ENCODE peak calls at places on chromosomes 4 and X, in five cellular contexts. C is GM12878, H is WTC11, T is A549, V is K562. F is an unnamed sample.

GRCh38 chr4:87068591-87069021 is 133.8 kb downstream of the AFF1 start:
- DNase-seq in H (no peak), C (no peak), T (no peak), V (no peak), F (no peak)

GRCh38 chr4:680931-681645 is 6.7 kb downstream of the MYL5 start:
- DNase-seq in C (no peak), T (no peak), H (peak), V (peak), F (no peak)

GRCh38 chr4:81426770-81427604 is 44.7 kb downstream of the RASGEF1B start:
- DNase-seq in C (no peak), T (no peak), H (no peak), V (no peak), F (no peak)

GRCh38 chr4:74671074-74671698 is 123.1 kb downstream of the BTC start:
- DNase-seq in H (peak), T (peak), C (no peak), V (peak), F (peak)

GRCh38 chrX:40727599-40728252 is 7.6 kb downstream of the MED14 start:
- DNase-seq in V (no peak), H (no peak), T (no peak), C (no peak), F (no peak)

GRCh38 chrX:130696542-130696941 is 206.5 kb downstream of the ENOX2 start:
- DNase-seq in H (no peak), C (no peak), T (no peak), V (no peak), F (no peak)

GRCh38 chr4:6128221-6128871 is 72.0 kb downstream of the JAKMIP1 start:
- DNase-seq in C (no peak), V (no peak), H (no peak), T (no peak), F (peak)

GRCh38 chr4:152185786-152186540 is 349.9 kb downstream of the FBXW7 start:
- DNase-seq in T (no peak), C (no peak), H (no peak), V (no peak), F (no peak)

GRCh38 chrX:134868766-134869495 is 121.9 kb upstream of the SMIM10 start:
- DNase-seq in H (no peak), V (no peak), T (no peak), C (no peak), F (no peak)

GRCh38 chr4:155572106-155572703 is 94.4 kb upstream of the GUCY1A1 start:
- DNase-seq in V (no peak), T (no peak), H (no peak), C (no peak), F (no peak)

GRCh38 chr4:149292422-149293055 is 523.1 kb downstream of the IQCM start:
- DNase-seq in T (no peak), V (no peak), C (no peak), H (no peak), F (no peak)

GRCh38 chr4:11543710-11544109 is 115.0 kb upstream of the HS3ST1 start:
- DNase-seq in T (no peak), V (no peak), H (no peak), C (no peak), F (no peak)
- TF ChIP-seq MAX in T (no peak), V (no peak), H (no peak), C (no peak), F (no peak)

DNA sequence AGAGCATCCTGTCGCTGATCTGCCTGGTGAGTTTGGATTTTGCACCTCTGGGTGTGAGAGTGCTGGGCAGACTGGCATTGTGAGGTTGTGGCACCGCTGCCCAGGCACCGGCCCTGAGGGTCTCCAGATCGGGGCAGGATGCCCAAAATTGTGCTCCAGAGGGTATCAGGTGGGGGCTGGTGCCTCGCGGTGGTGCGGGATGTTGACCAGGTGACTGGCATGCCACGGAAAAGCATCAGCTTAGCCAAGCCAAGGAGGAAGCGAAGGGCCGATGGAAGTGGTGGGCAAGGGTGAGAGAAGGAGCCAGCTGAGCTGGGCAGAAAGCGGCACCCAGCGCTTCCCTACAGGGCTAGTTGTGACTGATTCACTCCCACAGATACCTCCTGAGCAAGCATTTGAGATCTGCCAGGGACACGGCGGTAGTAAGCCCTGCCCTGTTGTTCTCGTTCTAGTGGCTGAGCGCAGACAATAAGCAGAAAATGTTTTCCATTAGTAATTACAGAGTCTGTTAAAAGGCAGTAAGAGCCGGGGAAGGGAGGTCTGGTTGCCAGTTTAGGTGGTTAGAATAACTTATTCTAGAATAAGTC is 809 bp downstream of the ZFP92 start:
- DNase-seq in V (no peak), H (no peak), C (no peak), T (no peak), F (no peak)
- TF ChIP-seq MAX in V (no peak), H (no peak), C (no peak), T (no peak), F (no peak)

DNA sequence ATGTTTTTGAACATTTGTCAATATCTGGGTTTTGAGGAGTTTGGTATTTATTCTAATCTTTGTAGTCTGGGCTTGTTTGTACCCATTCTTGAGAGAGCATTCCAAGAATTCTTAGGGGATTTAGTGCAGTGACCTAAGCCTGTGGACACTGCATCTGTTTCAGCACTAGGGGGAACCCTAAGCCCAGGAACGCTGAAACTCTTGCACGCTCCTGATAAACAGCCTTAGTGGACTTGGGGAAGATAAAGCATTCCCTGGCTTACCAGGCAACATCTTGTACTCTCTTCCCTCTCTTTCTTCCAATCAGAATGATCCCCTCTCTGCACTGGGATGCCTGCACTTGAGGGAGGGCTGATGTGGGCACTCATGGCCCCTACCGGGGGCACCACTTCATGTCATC is 654.9 kb upstream of the HTR2C start:
- DNase-seq in T (peak), C (no peak), V (peak), H (peak), F (peak)
- TF ChIP-seq MAX in T (no peak), C (no peak), V (no peak), H (no peak), F (no peak)

DNA sequence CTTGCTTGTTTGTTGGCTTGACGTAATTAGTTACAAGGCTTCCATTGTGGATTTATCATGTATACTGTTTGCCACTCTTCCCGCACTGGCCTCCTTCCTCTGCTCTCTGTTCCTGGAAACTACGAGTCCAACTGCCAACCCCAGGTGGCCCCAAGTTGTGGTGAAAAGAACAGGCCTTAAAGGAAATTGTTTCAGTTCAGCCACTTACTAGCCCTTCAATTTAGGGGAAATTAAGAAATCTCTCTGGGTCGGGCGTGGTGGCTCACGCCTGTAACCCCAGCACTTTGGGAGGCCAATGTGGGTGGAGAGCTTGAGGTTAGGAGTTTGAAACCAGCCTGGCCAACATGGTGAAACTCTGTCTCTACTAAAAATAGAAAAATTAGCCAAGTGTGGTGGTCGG is 28.0 kb downstream of the RBM47 start:
- DNase-seq in H (no peak), C (no peak), V (no peak), T (no peak), F (no peak)
- TF ChIP-seq MAX in H (no peak), C (no peak), V (no peak), T (no peak), F (no peak)